ENCODE peak calls at places on chromosomes 4 and X, in ten cellular contexts. V, A, J, X, L, B, H, R, E and C are unnamed samples.

GRCh38 chrX:45622538-45622937 is 421.9 kb upstream of the DIPK2B start:
- DNase-seq in B (no peak), A (no peak), R (peak), J (no peak), X (no peak), V (no peak), E (no peak), L (no peak), H (peak), C (no peak)

GRCh38 chr4:180281726-180282125 is 1961.5 kb upstream of the TENM3 start:
- DNase-seq in J (no peak), E (peak), B (no peak), L (no peak), H (no peak), R (no peak), V (peak), X (no peak), A (no peak), C (no peak)

GRCh38 chr4:7044415-7044930 is 1.3 kb downstream of the TADA2B start:
- DNase-seq in L (no peak), X (no peak), E (peak), A (no peak), V (no peak), H (peak), B (no peak), J (no peak), R (peak), C (no peak)

GRCh38 chr4:183527326-183527725 is 22.5 kb downstream of the ING2 start:
- DNase-seq in B (no peak), J (no peak), A (no peak), X (no peak), R (no peak), E (no peak), H (no peak), V (no peak), L (no peak), C (no peak)

GRCh38 chrX:14673764-14674163 is 144.4 kb downstream of the GLRA2 start:
- DNase-seq in H (peak), J (no peak), A (no peak), R (peak), B (no peak), L (peak), V (peak), E (peak), X (peak), C (peak)

GRCh38 chr4:98632258-98632657 is 26.2 kb downstream of the TSPAN5 start:
- DNase-seq in E (no peak), B (no peak), R (no peak), X (no peak), H (no peak), J (no peak), L (no peak), V (no peak), A (no peak), C (no peak)

GRCh38 chr4:114879916-114880315 is 233.5 kb downstream of the NDST4 start:
- DNase-seq in B (no peak), J (no peak), V (no peak), E (peak), L (no peak), X (no peak), A (no peak), H (no peak), R (peak), C (no peak)

GRCh38 chr4:17492876-17493275 is 19.0 kb downstream of the QDPR start:
- DNase-seq in R (no peak), L (no peak), V (no peak), E (no peak), H (no peak), B (no peak), J (no peak), A (no peak), X (no peak), C (no peak)

GRCh38 chr4:140996757-140997156 is 136.5 kb downstream of the RNF150 start:
- DNase-seq in V (no peak), R (peak), J (no peak), E (peak), B (no peak), A (no peak), X (no peak), H (peak), L (no peak), C (no peak)